ENCODE peak calls at places on chromosomes 7 and 10, in four cellular contexts. Z is HepG2, E is A549, P is WTC11. H is an unnamed sample.

GRCh38 chr7:92179393-92179924 is 517 bp upstream of the LRRD1 start:
- DNase-seq in P (no peak), Z (no peak), E (no peak), H (no peak)

GRCh38 chr10:109895095-109895818 is 28.1 kb downstream of the XPNPEP1 start:
- DNase-seq in P (no peak), E (no peak), Z (no peak), H (no peak)

GRCh38 chr7:41491752-41492405 is 211.0 kb downstream of the INHBA start:
- DNase-seq in E (no peak), Z (no peak), P (no peak), H (no peak)

GRCh38 chr10:118793545-118793944 is 38.8 kb upstream of the CACUL1 start:
- DNase-seq in P (no peak), Z (no peak), E (peak; percentile 17), H (no peak)

GRCh38 chr7:37439282-37440021 is 9.2 kb downstream of the ELMO1 start:
- DNase-seq in P (no peak), Z (no peak), E (no peak), H (no peak)

GRCh38 chr7:112523871-112524270 is 43.1 kb downstream of the LSMEM1 start:
- DNase-seq in P (no peak), Z (no peak), E (no peak), H (no peak)

GRCh38 chr10:26800468-26800867 is 60.3 kb downstream of the ABI1 start:
- DNase-seq in P (no peak), E (no peak), Z (no peak), H (no peak)

GRCh38 chr7:121302214-121302745 is 26.5 kb upstream of the WNT16 start:
- DNase-seq in E (no peak), P (no peak), Z (no peak), H (no peak)

GRCh38 chr10:44725404-44725803 is 185.7 kb upstream of the TMEM72 start:
- DNase-seq in P (no peak), E (no peak), Z (no peak), H (no peak)

GRCh38 chr7:140989068-140989467 is 25.7 kb downstream of the MRPS33 start:
- DNase-seq in E (no peak), Z (peak; percentile 61), P (no peak), H (no peak)

GRCh38 chr7:131302876-131303707 is 24.6 kb upstream of the MKLN1 start:
- DNase-seq in E (peak; percentile 68), Z (peak; percentile 16), P (peak; percentile 48), H (no peak)

GRCh38 chr7:99525713-99526440 is 21.4 kb downstream of the ZKSCAN5 start:
- DNase-seq in E (peak; percentile 38), Z (no peak), P (peak; percentile 37), H (no peak)

GRCh38 chr7:20561908-20562307 is 53.6 kb upstream of the ABCB5 start:
- DNase-seq in E (no peak), P (no peak), Z (no peak), H (no peak)

GRCh38 chr10:124357583-124357930 is 61.2 kb downstream of the OAT start:
- DNase-seq in P (no peak), E (no peak), Z (no peak), H (no peak)

GRCh38 chr10:103069453-103070331 is 123.4 kb downstream of the NT5C2 start:
- DNase-seq in P (peak; percentile 80), E (peak; percentile 73), Z (peak; percentile 41), H (peak; percentile 56)

GRCh38 chr10:60978287-60979115 is 34.5 kb upstream of the RHOBTB1 start:
- DNase-seq in E (peak; percentile 75), Z (peak; percentile 89), P (no peak), H (peak; percentile 43)
- TF ChIP-seq USF2 in E (no peak), Z (no peak), P (no peak), H (no peak)

GRCh38 chr10:114605155-114605797 is 52.8 kb downstream of the ABLIM1 start:
- DNase-seq in P (no peak), E (peak; percentile 20), Z (peak; percentile 68), H (no peak)

GRCh38 chr10:114604357-114605129 is 53.5 kb downstream of the ABLIM1 start:
- DNase-seq in Z (no peak), P (no peak), E (peak; percentile 15), H (no peak)

GRCh38 chr10:114603943-114604342 is 54.1 kb downstream of the ABLIM1 start:
- DNase-seq in Z (no peak), P (no peak), E (peak; percentile 32), H (peak; percentile 32)

GRCh38 chr10:114609518-114610426 is 48.3 kb downstream of the ABLIM1 start:
- DNase-seq in P (no peak), E (no peak), Z (no peak), H (no peak)

GRCh38 chr10:114607358-114607998 is 50.6 kb downstream of the ABLIM1 start:
- DNase-seq in Z (no peak), P (no peak), E (no peak), H (no peak)
- TF ChIP-seq NR3C1 in Z (no peak), P (no peak), E (no peak), H (no peak)

DNA sequence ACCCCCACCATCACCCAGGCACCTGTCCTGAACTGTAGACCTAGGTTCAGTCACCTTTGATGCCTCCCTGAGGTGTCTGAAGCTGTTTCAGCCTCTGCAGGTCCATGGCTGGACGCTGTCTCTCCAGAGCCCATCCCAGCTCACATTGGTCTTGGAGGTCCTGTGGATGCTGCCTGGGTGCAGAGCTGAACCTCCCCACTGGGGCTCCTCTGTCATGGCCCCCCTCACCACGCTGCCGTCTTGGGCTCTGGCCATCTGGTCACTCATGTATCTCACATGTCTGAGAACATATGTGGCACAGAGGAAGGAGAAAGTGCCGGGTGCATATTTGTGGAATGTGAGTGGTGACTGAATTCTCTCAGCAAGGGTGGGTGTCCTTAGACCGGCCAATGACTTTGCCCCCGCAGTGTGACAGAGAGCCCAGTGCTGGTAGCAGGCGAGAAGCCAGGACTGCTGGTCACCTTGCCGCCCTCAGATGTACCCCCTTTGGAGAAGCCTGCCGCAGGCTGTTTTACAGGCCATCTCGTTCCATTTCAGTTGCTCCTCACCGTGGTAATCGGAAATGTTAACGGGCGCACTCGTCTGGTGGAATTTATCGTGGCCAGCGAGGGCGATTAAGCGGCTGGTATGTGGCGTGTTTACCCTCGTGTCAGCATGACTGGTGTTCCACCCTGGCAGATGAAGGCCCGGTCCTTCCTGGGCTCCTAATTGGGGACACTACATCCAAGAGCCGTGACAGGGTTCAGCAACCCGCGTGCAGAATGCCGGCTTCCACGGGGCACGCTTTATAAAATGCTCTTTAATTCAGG is 108.6 kb downstream of the NKX6-2 start:
- DNase-seq in Z (no peak), E (no peak), P (peak; percentile 5), H (no peak)
- TF ChIP-seq USF2 in Z (no peak), E (no peak), P (no peak), H (no peak)

GRCh38 chr7:111148134-111148533 is 57.2 kb downstream of the LRRN3 start:
- DNase-seq in E (no peak), P (no peak), Z (no peak), H (no peak)
- TF ChIP-seq NR3C1 in E (no peak), P (no peak), Z (no peak), H (no peak)